ENCODE peak calls at places on chromosomes 4 and X, in six cellular contexts. T, L, D, Q, A and C are unnamed samples.

GRCh38 chr4:169225812-169226211 is 44.9 kb downstream of the SH3RF1 start:
- DNase-seq in T (no peak), L (peak), D (no peak), Q (no peak), A (no peak), C (peak)

GRCh38 chrX:65589304-65589703 is 54.7 kb upstream of the LAS1L start:
- DNase-seq in T (peak), L (no peak), D (no peak), Q (no peak), A (no peak), C (no peak)

GRCh38 chr4:145279122-145279960 is 99.0 kb upstream of the OTUD4 start:
- DNase-seq in T (no peak), L (peak), D (no peak), Q (no peak), A (no peak), C (peak)

GRCh38 chr4:67437974-67438713 is 107.2 kb downstream of the CENPC start:
- DNase-seq in T (no peak), L (peak), D (no peak), Q (no peak), A (no peak), C (peak)

GRCh38 chrX:48025561-48025960 is 18.8 kb downstream of the SPACA5 start:
- DNase-seq in T (no peak), L (peak), D (no peak), Q (no peak), A (no peak), C (peak)

GRCh38 chr4:47650584-47651130 is 165.6 kb downstream of the ATP10D start:
- DNase-seq in T (no peak), L (no peak), D (no peak), Q (no peak), A (no peak), C (no peak)

GRCh38 chr4:148831945-148832344 is 389.7 kb upstream of the NR3C2 start:
- DNase-seq in T (no peak), L (peak), D (no peak), Q (no peak), A (no peak), C (peak)

GRCh38 chrX:40057405-40057804 is 40.4 kb downstream of the BCOR start:
- DNase-seq in T (peak), L (no peak), D (no peak), Q (no peak), A (no peak), C (no peak)

GRCh38 chr4:39348371-39349265 is 17.5 kb downstream of the RFC1 start:
- DNase-seq in T (no peak), L (peak), D (no peak), Q (no peak), A (no peak), C (peak)

GRCh38 chrX:23374291-23374690 is 39.6 kb downstream of the PTCHD1 start:
- DNase-seq in T (no peak), L (no peak), D (no peak), Q (no peak), A (no peak), C (no peak)

GRCh38 chr4:5385741-5386251 is 322.6 kb downstream of the EVC2 start:
- DNase-seq in T (no peak), L (no peak), D (no peak), Q (no peak), A (no peak), C (no peak)

GRCh38 chrX:25219480-25219879 is 203.7 kb upstream of the ARX start:
- DNase-seq in T (no peak), L (no peak), D (no peak), Q (no peak), A (no peak), C (no peak)

GRCh38 chr4:92210906-92211305 is 92.9 kb upstream of the GRID2 start:
- DNase-seq in T (no peak), L (no peak), D (no peak), Q (no peak), A (no peak), C (no peak)

GRCh38 chr4:140099993-140100392 is 54.0 kb downstream of the MAML3 start:
- DNase-seq in T (peak), L (no peak), D (no peak), Q (no peak), A (no peak), C (no peak)

GRCh38 chr4:66178901-66179300 is 508.6 kb upstream of the EPHA5 start:
- DNase-seq in T (no peak), L (peak), D (no peak), Q (no peak), A (no peak), C (no peak)

GRCh38 chr4:99950913-99951254 is 809 bp upstream of the H2AZ1 start:
- DNase-seq in T (no peak), L (no peak), D (no peak), Q (no peak), A (no peak), C (no peak)

GRCh38 chr4:10015140-10015753 is 6.0 kb downstream of the SLC2A9 start:
- DNase-seq in T (no peak), L (no peak), D (no peak), Q (no peak), A (no peak), C (peak)

GRCh38 chr4:82046796-82047195 is 327.0 kb downstream of the HNRNPD start:
- DNase-seq in T (no peak), L (no peak), D (no peak), Q (no peak), A (no peak), C (no peak)

GRCh38 chr4:110503588-110504435 is 27.9 kb downstream of the ENPEP start:
- DNase-seq in T (no peak), L (peak), D (no peak), Q (no peak), A (no peak), C (no peak)

GRCh38 chr4:54217642-54218486 is 11.2 kb upstream of the PDGFRA start:
- DNase-seq in T (peak), L (peak), D (peak), Q (no peak), A (peak), C (peak)

GRCh38 chrX:49644991-49645637 is 46.3 kb downstream of the GAGE1 start:
- DNase-seq in T (no peak), L (no peak), D (no peak), Q (no peak), A (no peak), C (no peak)

GRCh38 chrX:9339603-9340569 is 125.0 kb upstream of the TBL1X start:
- DNase-seq in T (peak), L (no peak), D (no peak), Q (no peak), A (peak), C (no peak)

GRCh38 chrX:45267007-45267406 is 66.3 kb upstream of the DIPK2B start:
- DNase-seq in T (no peak), L (no peak), D (no peak), Q (no peak), A (no peak), C (no peak)

GRCh38 chr4:86448891-86449290 is 89.0 kb upstream of the MAPK10 start:
- DNase-seq in T (no peak), L (no peak), D (no peak), Q (no peak), A (no peak), C (no peak)

GRCh38 chrX:132443736-132444135 is 45.1 kb downstream of the MBNL3 start:
- DNase-seq in T (no peak), L (no peak), D (no peak), Q (no peak), A (no peak), C (no peak)

DNA sequence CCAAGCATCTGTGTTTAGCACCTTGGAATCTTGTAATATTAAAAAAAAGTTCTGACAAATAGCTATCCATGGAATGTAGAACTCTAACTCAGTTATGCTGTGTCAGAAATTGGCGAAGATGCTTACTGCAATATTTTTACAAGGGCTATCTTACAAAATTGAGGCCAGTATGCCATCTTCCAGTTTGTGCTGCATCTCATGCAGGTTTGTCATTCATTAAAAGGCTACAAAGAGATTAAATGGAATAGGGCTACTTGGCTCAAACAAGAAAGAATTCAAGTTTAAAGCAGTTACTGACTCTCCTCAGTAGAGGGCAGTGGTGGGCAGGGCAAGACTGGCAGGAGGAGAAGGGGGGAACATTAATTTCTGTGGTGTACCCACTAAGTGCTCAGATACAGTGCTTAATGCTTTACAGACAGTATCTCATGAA is 66.5 kb downstream of the SHROOM4 start:
- DNase-seq in T (no peak), L (peak), D (no peak), Q (no peak), A (no peak), C (no peak)
- TF ChIP-seq CTCF in T (no peak), L (peak), D (peak), Q (peak), A (peak), C (no peak)

GRCh38 chr4:153792893-153793227 is 4.0 kb upstream of the SFRP2 start:
- DNase-seq in T (no peak), L (no peak), D (no peak), Q (no peak), A (no peak), C (no peak)

GRCh38 chr4:153798901-153799707 is 10.2 kb upstream of the SFRP2 start:
- DNase-seq in T (no peak), L (no peak), D (no peak), Q (no peak), A (no peak), C (no peak)

GRCh38 chr4:153799708-153800074 is 10.8 kb upstream of the SFRP2 start:
- DNase-seq in T (peak), L (no peak), D (no peak), Q (no peak), A (no peak), C (no peak)

GRCh38 chr4:153794001-153794400 is 5.1 kb upstream of the SFRP2 start:
- DNase-seq in T (no peak), L (no peak), D (no peak), Q (no peak), A (no peak), C (no peak)

GRCh38 chr4:153798436-153798835 is 9.6 kb upstream of the SFRP2 start:
- DNase-seq in T (no peak), L (no peak), D (no peak), Q (no peak), A (no peak), C (no peak)
- TF ChIP-seq CTCF in T (no peak), L (no peak), D (no peak), Q (no peak), A (no peak), C (no peak)

GRCh38 chrX:119218198-119218597 is 17.9 kb upstream of the PGRMC1 start:
- DNase-seq in T (no peak), L (no peak), D (no peak), Q (no peak), A (no peak), C (peak)
- TF ChIP-seq CTCF in T (no peak), L (peak), D (peak), Q (no peak), A (no peak), C (peak)

GRCh38 chr4:3193531-3194203 is 55.3 kb upstream of the MSANTD1 start:
- DNase-seq in T (no peak), L (no peak), D (no peak), Q (no peak), A (no peak), C (peak)
- TF ChIP-seq CTCF in T (no peak), L (no peak), D (peak), Q (no peak), A (peak), C (peak)

GRCh38 chrX:122856205-122856604 is 327.9 kb upstream of the GRIA3 start:
- DNase-seq in T (no peak), L (no peak), D (no peak), Q (no peak), A (no peak), C (no peak)
- TF ChIP-seq CTCF in T (no peak), L (no peak), D (no peak), Q (no peak), A (no peak), C (no peak)

GRCh38 chr4:34636623-34637022 is 1607.7 kb downstream of the ARAP2 start:
- DNase-seq in T (no peak), L (no peak), D (no peak), Q (no peak), A (no peak), C (no peak)

DNA sequence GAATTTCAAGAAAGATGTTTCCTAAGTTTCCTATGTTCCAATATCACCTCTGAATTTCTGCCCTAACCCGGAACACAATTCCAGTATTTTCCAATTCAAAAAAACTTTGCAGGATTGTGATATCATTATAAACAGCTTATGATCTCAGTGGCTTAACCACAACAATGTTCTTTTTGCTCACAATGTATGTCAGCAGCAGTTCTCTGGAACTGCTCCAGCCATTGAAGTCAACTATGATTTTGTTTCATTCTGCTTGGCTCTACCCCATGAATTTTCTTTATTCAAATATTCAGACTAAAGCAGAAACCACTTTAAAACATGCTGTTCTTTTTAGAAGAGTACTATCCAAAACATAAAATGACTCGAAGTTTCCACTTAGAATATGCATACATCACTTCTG is 1611.1 kb downstream of the ARAP2 start:
- DNase-seq in T (no peak), L (no peak), D (no peak), Q (no peak), A (no peak), C (no peak)
- TF ChIP-seq CTCF in T (no peak), L (no peak), D (no peak), Q (no peak), A (no peak), C (no peak)

DNA sequence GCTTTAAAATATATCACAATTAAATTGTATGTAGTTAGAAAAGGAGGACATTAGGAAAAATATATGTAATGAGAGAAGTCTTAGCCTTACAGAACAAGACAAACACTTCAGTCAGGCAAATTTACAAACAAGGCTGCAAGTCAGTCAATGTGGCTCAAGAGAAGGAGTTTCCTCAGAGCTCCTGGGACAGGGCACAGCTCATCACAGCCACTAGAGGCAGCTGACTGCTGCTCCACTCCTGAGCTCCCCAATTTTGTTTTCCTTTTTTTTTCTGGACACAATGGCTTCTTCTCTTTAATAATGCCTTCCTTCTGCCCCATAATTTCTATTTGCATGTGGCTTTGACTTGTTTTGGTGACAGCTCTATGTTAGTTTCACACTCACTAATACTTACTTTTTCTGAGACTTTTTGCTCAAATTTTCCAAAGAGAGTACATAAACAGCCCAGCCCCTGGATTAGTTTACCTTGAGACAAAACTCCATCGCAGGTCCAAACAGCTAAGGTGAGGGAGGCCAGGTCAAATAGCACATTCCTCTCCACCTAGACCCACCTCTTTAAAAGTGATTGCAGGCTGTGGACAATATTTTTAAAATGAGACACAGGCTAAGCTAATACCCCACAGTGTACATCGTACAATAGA is 850.4 kb upstream of the FRG1 start:
- DNase-seq in T (no peak), L (no peak), D (no peak), Q (no peak), A (no peak), C (peak)
- TF ChIP-seq CTCF in T (no peak), L (peak), D (no peak), Q (no peak), A (no peak), C (peak)